ENCODE peak calls at places on chromosomes 1 and 21, in nine cellular contexts. F, N, Q, B, P, D, E, Z and A are unnamed samples.

GRCh38 chr1:241688940-241689368 is 36.9 kb downstream of the WDR64 start:
- DNase-seq in F (no peak), N (no peak), Q (no peak), B (no peak), P (no peak), D (no peak), E (peak; percentile 58), Z (no peak), A (no peak)

GRCh38 chr1:36359911-36360310 is 25.8 kb downstream of the STK40 start:
- DNase-seq in F (no peak), N (no peak), Q (no peak), B (no peak), P (no peak), D (no peak), E (no peak), Z (no peak), A (no peak)

GRCh38 chr21:38879912-38880577 is 74.3 kb downstream of the ETS2 start:
- DNase-seq in F (no peak), N (no peak), Q (no peak), B (no peak), P (no peak), D (no peak), E (no peak), Z (no peak), A (no peak)

GRCh38 chr1:225950905-225951351 is 9.9 kb upstream of the LEFTY2 start:
- DNase-seq in F (no peak), N (no peak), Q (no peak), B (no peak), P (no peak), D (peak; percentile 77), E (no peak), Z (no peak), A (no peak)

GRCh38 chr1:19182223-19182622 is 27.8 kb downstream of the UBR4 start:
- DNase-seq in F (no peak), N (no peak), Q (no peak), B (no peak), P (no peak), D (no peak), E (no peak), Z (no peak), A (no peak)

GRCh38 chr1:216330262-216330661 is 93.0 kb downstream of the USH2A start:
- DNase-seq in F (no peak), N (no peak), Q (no peak), B (no peak), P (no peak), D (no peak), E (no peak), Z (no peak), A (no peak)

GRCh38 chr1:31781138-31782065 is 17.3 kb upstream of the ADGRB2 start:
- DNase-seq in F (no peak), N (no peak), Q (no peak), B (no peak), P (no peak), D (no peak), E (no peak), Z (no peak), A (no peak)

GRCh38 chr1:150149490-150150453 is at the start of gene PLEKHO1:
- DNase-seq in F (peak; percentile 62), N (peak; percentile 86), Q (peak; percentile 85), B (no peak), P (peak; percentile 90), D (peak; percentile 71), E (peak; percentile 84), Z (peak; percentile 73), A (no peak)

DNA sequence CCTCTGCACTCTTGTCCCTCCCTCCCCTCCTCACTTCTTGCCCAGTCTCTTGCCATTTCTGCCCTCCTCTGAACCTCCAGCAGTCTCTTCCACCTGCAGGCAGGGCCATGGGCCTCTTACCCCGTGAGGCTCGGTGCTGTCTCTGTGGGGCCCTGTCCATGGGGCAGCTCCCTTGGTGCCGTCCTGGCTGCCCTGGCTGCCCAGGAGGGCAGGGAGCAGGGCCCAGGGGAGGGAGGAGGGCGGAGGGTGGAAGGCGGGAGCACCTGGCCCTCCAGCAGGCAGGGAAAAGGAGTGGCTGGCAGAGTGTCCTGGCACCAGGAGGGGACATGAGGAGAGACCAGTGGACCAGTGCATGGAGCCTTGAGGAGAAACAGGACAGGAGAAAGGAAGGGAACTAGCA is at the start of gene RORC:
- DNase-seq in F (peak; percentile 89), N (peak; percentile 94), Q (no peak), B (no peak), P (peak; percentile 89), D (no peak), E (no peak), Z (peak; percentile 83), A (no peak)
- H3K4me1 ChIP-seq in F (peaks cover 85% of the 10 kb centered on the region), N (peaks cover 55% of the 10 kb centered on the region), Q (peaks cover 13% of the 10 kb centered on the region), B (peaks cover 42% of the 10 kb centered on the region), P (peaks cover 23% of the 10 kb centered on the region), D (peaks cover 30% of the 10 kb centered on the region), E (no peaks in the 10 kb centered on the region), Z (peaks cover 14% of the 10 kb centered on the region), A (peaks cover 17% of the 10 kb centered on the region)

DNA sequence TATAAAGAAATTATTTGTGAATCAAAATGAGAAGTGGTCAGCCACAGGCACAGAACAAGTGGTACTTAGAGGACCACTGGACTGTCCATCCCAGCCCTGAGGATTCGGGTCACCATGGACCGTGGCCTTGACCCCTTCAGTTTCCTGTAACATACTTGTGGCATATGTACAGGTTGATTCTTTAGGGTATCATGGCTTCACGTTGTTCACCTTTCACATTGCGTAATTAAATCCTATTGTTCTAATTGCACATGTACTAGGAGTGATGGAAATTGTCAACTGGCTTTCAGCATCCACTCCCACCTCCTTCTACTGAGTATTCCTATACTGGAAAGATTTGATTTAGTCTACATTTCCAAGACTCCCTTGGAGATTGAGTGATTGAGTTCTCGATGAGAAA is 148.3 kb upstream of the GJB5 start:
- DNase-seq in F (no peak), N (no peak), Q (no peak), B (no peak), P (no peak), D (no peak), E (no peak), Z (no peak), A (no peak)
- H3K27me3 ChIP-seq in F (no peaks in the 10 kb centered on the region), N (peaks cover 10% of the 10 kb centered on the region), Q (no peaks in the 10 kb centered on the region), B (no peaks in the 10 kb centered on the region), P (peaks cover 17% of the 10 kb centered on the region), D (no peaks in the 10 kb centered on the region), E (peaks cover 8% of the 10 kb centered on the region), Z (no peaks in the 10 kb centered on the region), A (no peaks in the 10 kb centered on the region)

GRCh38 chr1:162857850-162858249 is 3.1 kb downstream of the CCDC190 start:
- DNase-seq in F (no peak), N (no peak), Q (no peak), B (no peak), P (no peak), D (no peak), E (no peak), Z (no peak), A (no peak)
- H3K4me3 ChIP-seq in F (no peak overlapping the region), N (no peak overlapping the region), Q (no peak overlapping the region), B (no peak overlapping the region), P (no peak overlapping the region), D (no peak overlapping the region), E (no peak overlapping the region), Z (no peak overlapping the region), A (no peak overlapping the region)

GRCh38 chr1:233440952-233441401 is 113.5 kb downstream of the MAP3K21 start:
- DNase-seq in F (peak; percentile 19), N (no peak), Q (peak; percentile 87), B (peak; percentile 92), P (no peak), D (peak; percentile 96), E (peak; percentile 88), Z (peak; percentile 25), A (peak; percentile 44)

GRCh38 chr1:233441981-233442380 is 114.5 kb downstream of the MAP3K21 start:
- DNase-seq in F (no peak), N (no peak), Q (no peak), B (no peak), P (no peak), D (no peak), E (no peak), Z (no peak), A (no peak)

GRCh38 chr1:233442392-233442791 is 114.9 kb downstream of the MAP3K21 start:
- DNase-seq in F (no peak), N (no peak), Q (no peak), B (no peak), P (no peak), D (no peak), E (no peak), Z (no peak), A (no peak)

GRCh38 chr1:233443040-233443439 is 115.5 kb downstream of the MAP3K21 start:
- DNase-seq in F (no peak), N (no peak), Q (no peak), B (no peak), P (no peak), D (no peak), E (no peak), Z (no peak), A (no peak)

DNA sequence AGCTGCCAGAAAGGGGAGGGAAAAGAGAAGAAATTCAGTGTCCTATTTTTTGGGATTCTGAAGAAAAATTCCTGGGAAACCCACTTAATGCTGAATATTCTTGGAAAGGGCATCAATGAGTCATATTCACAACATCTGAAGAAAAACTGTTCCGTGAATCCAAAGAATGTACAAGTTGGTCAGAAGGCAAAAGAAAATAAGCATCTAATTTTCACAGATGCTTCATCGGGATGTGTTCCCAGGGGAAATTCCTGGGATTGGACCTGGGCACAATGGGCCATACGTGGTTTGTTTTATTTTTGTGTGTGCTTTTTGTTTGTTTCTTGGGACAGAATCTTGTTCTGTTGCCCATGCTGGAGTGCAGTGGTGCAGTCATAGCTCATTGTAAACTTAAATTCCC is 112.2 kb downstream of the MAP3K21 start:
- DNase-seq in F (no peak), N (no peak), Q (no peak), B (no peak), P (no peak), D (no peak), E (no peak), Z (no peak), A (no peak)
- H3K4me1 ChIP-seq in F (peaks cover 5% of the 10 kb centered on the region), N (no peaks in the 10 kb centered on the region), Q (peaks cover 6% of the 10 kb centered on the region), B (no peaks in the 10 kb centered on the region), P (no peaks in the 10 kb centered on the region), D (no peaks in the 10 kb centered on the region), E (no peaks in the 10 kb centered on the region), Z (no peaks in the 10 kb centered on the region), A (no peaks in the 10 kb centered on the region)